ENCODE peak calls at places on chromosomes 3 and 15, in four cellular contexts. One of them, this sample, is unnamed.

GRCh38 chr3:57826286-57826951 is 70.3 kb downstream of the SLMAP start:
- DNase-seq in kidney epithelial cell: no peak
- DNase-seq in AG09309: no peak
- DNase-seq in kidney: no peak
- DNase-seq in this sample: peak

GRCh38 chr3:115660646-115661442 is 37.5 kb downstream of the GAP43 start:
- DNase-seq in kidney: no peak
- DNase-seq in AG09309: no peak
- DNase-seq in kidney epithelial cell: no peak
- DNase-seq in this sample: peak

GRCh38 chr3:9105421-9105820 is 142.1 kb upstream of the RAD18 start:
- DNase-seq in kidney: no peak
- DNase-seq in kidney epithelial cell: no peak
- DNase-seq in AG09309: no peak
- DNase-seq in this sample: no peak

GRCh38 chr15:67571643-67572415 is 29.3 kb downstream of the MAP2K5 start:
- DNase-seq in AG09309: no peak
- DNase-seq in kidney: no peak
- DNase-seq in kidney epithelial cell: no peak
- DNase-seq in this sample: no peak

GRCh38 chr3:141529256-141530132 is 42.7 kb downstream of the RASA2 start:
- DNase-seq in AG09309: no peak
- DNase-seq in kidney epithelial cell: no peak
- DNase-seq in kidney: no peak
- DNase-seq in this sample: no peak

GRCh38 chr15:79595995-79596622 is 164.0 kb downstream of the MINAR1 start:
- DNase-seq in kidney epithelial cell: peak
- DNase-seq in kidney: no peak
- DNase-seq in AG09309: peak
- DNase-seq in this sample: peak

GRCh38 chr3:133448478-133449122 is 48.7 kb downstream of the BFSP2 start:
- DNase-seq in AG09309: no peak
- DNase-seq in kidney epithelial cell: no peak
- DNase-seq in kidney: no peak
- DNase-seq in this sample: no peak

GRCh38 chr15:53791616-53792015 is 32.2 kb upstream of the WDR72 start:
- DNase-seq in kidney epithelial cell: peak
- DNase-seq in AG09309: no peak
- DNase-seq in kidney: no peak
- DNase-seq in this sample: no peak

GRCh38 chr3:126135398-126136076 is 44.8 kb downstream of the ALDH1L1 start:
- DNase-seq in AG09309: no peak
- DNase-seq in kidney epithelial cell: no peak
- DNase-seq in kidney: peak
- DNase-seq in this sample: no peak

GRCh38 chr3:18062289-18063025 is 320.0 kb upstream of the TBC1D5 start:
- DNase-seq in AG09309: peak
- DNase-seq in kidney: no peak
- DNase-seq in kidney epithelial cell: no peak
- DNase-seq in this sample: peak

GRCh38 chr3:151684104-151684503 is 49.6 kb upstream of the AADACL2 start:
- DNase-seq in kidney epithelial cell: no peak
- DNase-seq in kidney: no peak
- DNase-seq in AG09309: no peak
- DNase-seq in this sample: no peak

GRCh38 chr3:67819447-67819846 is 165.0 kb upstream of the SUCLG2 start:
- DNase-seq in kidney epithelial cell: no peak
- DNase-seq in AG09309: no peak
- DNase-seq in kidney: no peak
- DNase-seq in this sample: no peak

GRCh38 chr3:60920519-60920918 is 330.7 kb downstream of the FHIT start:
- DNase-seq in kidney epithelial cell: no peak
- DNase-seq in AG09309: no peak
- DNase-seq in kidney: no peak
- DNase-seq in this sample: no peak

GRCh38 chr3:116950302-116951055 is 240.9 kb downstream of the TUSC7 start:
- DNase-seq in AG09309: no peak
- DNase-seq in kidney epithelial cell: no peak
- DNase-seq in kidney: no peak
- DNase-seq in this sample: no peak

GRCh38 chr15:90885432-90886290 is 1.4 kb downstream of the FES start:
- DNase-seq in AG09309: no peak
- DNase-seq in kidney epithelial cell: no peak
- DNase-seq in kidney: peak
- DNase-seq in this sample: peak

GRCh38 chr15:90706394-90707327 is 10.5 kb upstream of the BLM start:
- DNase-seq in kidney: no peak
- DNase-seq in kidney epithelial cell: no peak
- DNase-seq in AG09309: no peak
- DNase-seq in this sample: no peak

GRCh38 chr15:101192081-101192480 is 59.8 kb downstream of the CHSY1 start:
- DNase-seq in kidney epithelial cell: no peak
- DNase-seq in kidney: no peak
- DNase-seq in AG09309: no peak
- DNase-seq in this sample: no peak

GRCh38 chr3:52833202-52833601 is 1.6 kb downstream of the MUSTN1 start:
- DNase-seq in AG09309: no peak
- DNase-seq in kidney epithelial cell: no peak
- DNase-seq in kidney: no peak
- DNase-seq in this sample: no peak
- H3K4me3 ChIP-seq in AG09309: no peak
- H3K4me3 ChIP-seq in kidney epithelial cell: no peak
- H3K4me3 ChIP-seq in kidney: no peak
- H3K4me3 ChIP-seq in this sample: no peak

GRCh38 chr3:12999147-13000140 is 73.8 kb downstream of the IQSEC1 start:
- DNase-seq in kidney epithelial cell: no peak
- DNase-seq in AG09309: no peak
- DNase-seq in kidney: peak
- DNase-seq in this sample: no peak
- TF ChIP-seq CTCF in kidney epithelial cell: no peak
- TF ChIP-seq CTCF in AG09309: no peak
- TF ChIP-seq CTCF in kidney: no peak
- TF ChIP-seq CTCF in this sample: no peak

DNA sequence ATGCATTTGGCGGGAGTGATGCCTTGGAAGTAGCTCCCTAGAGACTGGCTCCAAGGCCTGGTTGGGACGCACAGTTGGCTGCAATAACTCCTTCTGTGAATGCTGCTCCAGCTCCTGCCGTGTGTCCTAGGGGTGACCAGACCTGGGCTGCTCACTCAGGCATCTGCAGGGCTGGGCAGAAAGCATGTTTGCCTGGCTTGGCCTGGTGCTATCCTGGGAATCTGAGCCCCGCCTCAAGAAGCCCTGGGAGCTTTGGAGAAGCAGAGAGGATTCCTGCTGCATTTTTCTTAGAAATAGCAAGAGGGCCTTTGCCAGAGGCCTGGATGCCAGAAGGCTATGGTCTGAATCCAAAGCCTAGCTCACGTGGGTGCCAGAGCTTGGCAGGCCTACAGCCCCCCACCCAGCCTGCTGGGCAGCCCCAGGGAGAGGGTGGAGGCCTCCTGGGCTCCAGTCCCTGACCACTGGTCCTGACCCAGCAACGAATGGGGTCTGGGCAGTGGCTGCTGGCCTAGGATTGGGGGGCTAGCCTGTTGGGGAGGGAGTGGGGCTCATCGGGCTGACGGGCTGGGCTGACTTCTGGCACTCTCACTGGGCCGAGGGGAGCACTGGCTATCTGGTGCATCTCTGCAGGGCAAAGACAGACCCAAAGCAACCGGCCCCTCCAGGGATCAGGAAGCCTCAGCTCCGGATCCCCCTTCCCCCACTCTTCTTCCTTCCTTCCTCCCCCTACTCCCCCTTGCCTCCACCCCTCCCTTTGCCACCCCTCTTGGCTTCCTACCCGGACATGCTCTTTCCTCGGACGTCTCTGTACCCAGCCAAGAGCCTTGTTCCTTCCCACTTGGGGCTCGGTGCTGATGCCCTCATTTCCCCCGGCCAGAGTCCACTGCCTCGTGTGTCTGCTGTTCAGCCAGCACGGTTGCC is 10.5 kb downstream of the SEMA3F start:
- DNase-seq in kidney: peak
- DNase-seq in kidney epithelial cell: no peak
- DNase-seq in AG09309: peak
- DNase-seq in this sample: peak
- H3K4me3 ChIP-seq in kidney: no peak
- H3K4me3 ChIP-seq in kidney epithelial cell: no peak
- H3K4me3 ChIP-seq in AG09309: no peak
- H3K4me3 ChIP-seq in this sample: peak

GRCh38 chr3:195117978-195118581 is 152.9 kb downstream of the XXYLT1 start:
- DNase-seq in AG09309: no peak
- DNase-seq in kidney: no peak
- DNase-seq in kidney epithelial cell: no peak
- DNase-seq in this sample: peak
- TF ChIP-seq CTCF in AG09309: peak
- TF ChIP-seq CTCF in kidney: no peak
- TF ChIP-seq CTCF in kidney epithelial cell: no peak
- TF ChIP-seq CTCF in this sample: peak

GRCh38 chr3:164465172-164465571 is 613.1 kb downstream of the SI start:
- DNase-seq in AG09309: no peak
- DNase-seq in kidney epithelial cell: no peak
- DNase-seq in kidney: no peak
- DNase-seq in this sample: peak
- H3K4me3 ChIP-seq in AG09309: no peak
- H3K4me3 ChIP-seq in kidney epithelial cell: no peak
- H3K4me3 ChIP-seq in kidney: no peak
- H3K4me3 ChIP-seq in this sample: no peak

GRCh38 chr15:48250640-48251076 is 44.6 kb downstream of the SLC12A1 start:
- DNase-seq in kidney epithelial cell: peak
- DNase-seq in AG09309: peak
- DNase-seq in kidney: no peak
- DNase-seq in this sample: peak
- TF ChIP-seq CTCF in kidney epithelial cell: peak
- TF ChIP-seq CTCF in AG09309: peak
- TF ChIP-seq CTCF in kidney: peak
- TF ChIP-seq CTCF in this sample: peak

GRCh38 chr3:28915711-28916481 is 365.0 kb upstream of the RBMS3 start:
- DNase-seq in kidney epithelial cell: no peak
- DNase-seq in kidney: no peak
- DNase-seq in AG09309: peak
- DNase-seq in this sample: peak
- H3K4me3 ChIP-seq in kidney epithelial cell: no peak
- H3K4me3 ChIP-seq in kidney: no peak
- H3K4me3 ChIP-seq in AG09309: no peak
- H3K4me3 ChIP-seq in this sample: no peak

GRCh38 chr15:85011210-85011571 is 29.5 kb downstream of the PDE8A start:
- DNase-seq in AG09309: no peak
- DNase-seq in kidney: no peak
- DNase-seq in kidney epithelial cell: no peak
- DNase-seq in this sample: no peak

GRCh38 chr15:85010114-85010471 is 28.4 kb downstream of the PDE8A start:
- DNase-seq in AG09309: no peak
- DNase-seq in kidney epithelial cell: no peak
- DNase-seq in kidney: no peak
- DNase-seq in this sample: no peak

GRCh38 chr15:85009435-85009834 is 27.8 kb downstream of the PDE8A start:
- DNase-seq in kidney epithelial cell: no peak
- DNase-seq in kidney: no peak
- DNase-seq in AG09309: no peak
- DNase-seq in this sample: no peak

GRCh38 chr15:85008474-85009260 is 27.0 kb downstream of the PDE8A start:
- DNase-seq in kidney: no peak
- DNase-seq in AG09309: no peak
- DNase-seq in kidney epithelial cell: no peak
- DNase-seq in this sample: no peak

DNA sequence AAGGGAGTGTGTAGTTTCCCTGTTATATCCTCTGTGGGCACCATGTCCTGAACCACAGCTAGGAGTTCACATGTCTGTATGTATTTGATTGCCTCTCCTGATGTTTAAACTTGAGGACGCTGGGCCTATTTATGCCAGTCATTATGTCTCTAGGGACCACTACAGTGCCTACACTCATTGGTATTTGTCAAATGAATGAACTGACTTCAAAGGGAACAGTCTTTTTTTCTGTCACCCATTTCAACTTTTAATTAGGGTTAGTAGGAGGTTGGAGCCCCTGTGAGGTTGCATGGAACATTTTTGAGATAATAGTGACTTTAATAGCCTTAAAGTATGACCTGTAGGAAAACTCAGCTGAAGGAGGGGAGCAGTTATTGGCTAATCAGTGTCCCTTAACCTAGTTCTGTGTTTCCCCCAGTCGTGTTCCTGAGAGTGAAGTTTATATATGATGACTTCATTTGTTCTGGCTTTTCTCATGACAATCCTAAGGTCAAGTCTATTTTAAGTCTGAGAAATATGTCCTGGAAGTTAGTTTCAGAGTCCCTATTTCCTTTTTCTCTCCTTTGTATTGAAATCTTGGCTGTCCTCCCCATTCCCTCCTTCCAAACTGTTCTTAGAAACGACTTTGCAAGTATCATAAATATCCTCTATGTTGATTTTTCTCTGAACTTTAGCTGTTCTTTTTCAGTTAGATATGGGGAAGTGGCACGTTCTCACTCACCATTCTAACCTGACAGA is 29.0 kb downstream of the PDE8A start:
- DNase-seq in AG09309: no peak
- DNase-seq in kidney: no peak
- DNase-seq in kidney epithelial cell: no peak
- DNase-seq in this sample: peak
- TF ChIP-seq CTCF in AG09309: no peak
- TF ChIP-seq CTCF in kidney: no peak
- TF ChIP-seq CTCF in kidney epithelial cell: no peak
- TF ChIP-seq CTCF in this sample: no peak

This sample was measured in fibroblast of the aortic adventitia.